ENCODE peak calls at places on chromosome 17, in four cellular contexts. One of them, this sample, is unnamed. For H3K36me3, the result is how much of the 10 kb centered on the place peaks cover.

GRCh38 chr17:1834378-1835149 is 4.8 kb downstream of the RPA1 start:
- DNase-seq in stomach: no peak
- DNase-seq in mucosa of descending colon: no peak
- DNase-seq in prostate gland: no peak
- DNase-seq in this sample: no peak

GRCh38 chr17:68204736-68205135 is 43.1 kb upstream of the AMZ2 start:
- DNase-seq in stomach: no peak
- DNase-seq in mucosa of descending colon: peak
- DNase-seq in prostate gland: no peak
- DNase-seq in this sample: no peak

GRCh38 chr17:58368860-58369213 is 16.8 kb upstream of the SUPT4H1 start:
- DNase-seq in stomach: no peak
- DNase-seq in mucosa of descending colon: no peak
- DNase-seq in prostate gland: no peak
- DNase-seq in this sample: no peak

GRCh38 chr17:2475056-2475455 is 36.6 kb downstream of the METTL16 start:
- DNase-seq in stomach: no peak
- DNase-seq in mucosa of descending colon: no peak
- DNase-seq in prostate gland: no peak
- DNase-seq in this sample: no peak

GRCh38 chr17:82848022-82848592 is 8.3 kb upstream of the ZNF750 start:
- DNase-seq in stomach: peak
- DNase-seq in mucosa of descending colon: peak
- DNase-seq in prostate gland: peak
- DNase-seq in this sample: no peak

GRCh38 chr17:47847341-47848197 is 3.4 kb downstream of the SP6 start:
- DNase-seq in stomach: no peak
- DNase-seq in mucosa of descending colon: no peak
- DNase-seq in prostate gland: no peak
- DNase-seq in this sample: no peak

GRCh38 chr17:8662973-8663372 is 32.4 kb upstream of the MYH10 start:
- DNase-seq in stomach: no peak
- DNase-seq in mucosa of descending colon: no peak
- DNase-seq in prostate gland: no peak
- DNase-seq in this sample: no peak

GRCh38 chr17:47776330-47777197 is 43.5 kb downstream of the TBX21 start:
- DNase-seq in stomach: no peak
- DNase-seq in mucosa of descending colon: no peak
- DNase-seq in prostate gland: no peak
- DNase-seq in this sample: peak

GRCh38 chr17:29622337-29623282 is at the start of gene CORO6:
- DNase-seq in stomach: peak
- DNase-seq in mucosa of descending colon: peak
- DNase-seq in prostate gland: no peak
- DNase-seq in this sample: peak

GRCh38 chr17:13562271-13562800 is 39.4 kb downstream of the HS3ST3A1 start:
- DNase-seq in stomach: no peak
- DNase-seq in mucosa of descending colon: no peak
- DNase-seq in prostate gland: no peak
- DNase-seq in this sample: no peak

GRCh38 chr17:76405607-76405966 is 21.2 kb downstream of the SPHK1 start:
- DNase-seq in stomach: no peak
- DNase-seq in mucosa of descending colon: peak
- DNase-seq in prostate gland: no peak
- DNase-seq in this sample: no peak

GRCh38 chr17:7445011-7445927 is at the start of gene CHRNB1:
- DNase-seq in stomach: peak
- DNase-seq in mucosa of descending colon: peak
- DNase-seq in prostate gland: no peak
- DNase-seq in this sample: peak

GRCh38 chr17:3796110-3796821 is 4.7 kb downstream of the ITGAE start:
- DNase-seq in stomach: peak
- DNase-seq in mucosa of descending colon: peak
- DNase-seq in prostate gland: no peak
- DNase-seq in this sample: no peak

GRCh38 chr17:65855245-65855644 is 293.8 kb upstream of the AXIN2 start:
- DNase-seq in stomach: no peak
- DNase-seq in mucosa of descending colon: no peak
- DNase-seq in prostate gland: no peak
- DNase-seq in this sample: no peak

GRCh38 chr17:15479697-15480096 is 12.3 kb upstream of the CDRT4 start:
- DNase-seq in stomach: no peak
- DNase-seq in mucosa of descending colon: no peak
- DNase-seq in prostate gland: no peak
- DNase-seq in this sample: no peak

DNA sequence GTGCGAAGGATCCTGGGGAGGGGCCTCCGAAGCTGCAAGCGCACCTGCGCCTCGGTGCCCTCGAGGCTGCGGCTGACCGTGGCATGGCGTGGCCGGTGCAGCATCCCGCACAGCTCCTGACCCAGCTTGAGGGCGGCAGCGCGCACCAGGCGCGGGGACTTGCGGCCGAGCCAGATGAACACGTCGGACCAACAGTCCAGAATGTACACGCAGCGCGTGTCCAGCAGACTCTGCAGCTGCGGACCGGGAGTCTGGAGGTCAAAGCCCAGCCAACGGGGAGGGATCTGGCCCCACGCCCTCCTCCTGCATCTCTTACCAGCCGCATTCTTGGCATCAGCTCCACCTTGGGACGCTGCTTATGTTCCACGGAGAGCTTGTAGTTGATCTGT is 10.9 kb downstream of the FLII start:
- DNase-seq in stomach: peak
- DNase-seq in mucosa of descending colon: no peak
- DNase-seq in prostate gland: peak
- DNase-seq in this sample: no peak
- H3K36me3 ChIP-seq in stomach: half or more
- H3K36me3 ChIP-seq in mucosa of descending colon: under half
- H3K36me3 ChIP-seq in prostate gland: under half
- H3K36me3 ChIP-seq in this sample: under half

DNA sequence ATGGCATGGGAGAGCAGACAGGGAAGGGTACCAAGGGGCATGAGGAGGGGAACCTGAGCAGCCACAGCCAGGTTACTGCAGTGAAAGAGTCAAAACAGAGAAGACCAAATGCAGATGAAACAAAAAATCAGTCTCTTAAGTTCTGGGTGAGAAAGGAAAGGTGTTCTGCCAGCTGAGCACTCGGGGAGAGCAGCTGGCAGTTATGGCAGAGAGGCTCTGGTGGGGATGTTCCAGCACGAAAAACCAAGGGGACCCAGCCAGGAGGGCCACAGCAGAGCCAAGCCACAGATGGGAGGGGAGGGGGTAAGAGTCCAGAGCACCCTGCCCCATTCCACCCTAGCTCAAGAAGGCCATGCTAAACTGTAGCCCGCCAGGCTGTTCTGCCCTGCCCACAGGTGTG is 31.7 kb downstream of the STH start:
- DNase-seq in stomach: no peak
- DNase-seq in mucosa of descending colon: no peak
- DNase-seq in prostate gland: no peak
- DNase-seq in this sample: no peak
- H3K36me3 ChIP-seq in stomach: half or more
- H3K36me3 ChIP-seq in mucosa of descending colon: under half
- H3K36me3 ChIP-seq in prostate gland: under half
- H3K36me3 ChIP-seq in this sample: under half

GRCh38 chr17:55723488-55723848 is 804 bp upstream of the TMEM100 start:
- DNase-seq in stomach: no peak
- DNase-seq in mucosa of descending colon: no peak
- DNase-seq in prostate gland: no peak
- DNase-seq in this sample: no peak
- H3K36me3 ChIP-seq in stomach: under half
- H3K36me3 ChIP-seq in mucosa of descending colon: under half
- H3K36me3 ChIP-seq in prostate gland: under half
- H3K36me3 ChIP-seq in this sample: under half

GRCh38 chr17:59702304-59702703 is 4.9 kb downstream of the PTRH2 start:
- DNase-seq in stomach: no peak
- DNase-seq in mucosa of descending colon: no peak
- DNase-seq in prostate gland: no peak
- DNase-seq in this sample: no peak
- H3K36me3 ChIP-seq in stomach: under half
- H3K36me3 ChIP-seq in mucosa of descending colon: under half
- H3K36me3 ChIP-seq in prostate gland: under half
- H3K36me3 ChIP-seq in this sample: under half

DNA sequence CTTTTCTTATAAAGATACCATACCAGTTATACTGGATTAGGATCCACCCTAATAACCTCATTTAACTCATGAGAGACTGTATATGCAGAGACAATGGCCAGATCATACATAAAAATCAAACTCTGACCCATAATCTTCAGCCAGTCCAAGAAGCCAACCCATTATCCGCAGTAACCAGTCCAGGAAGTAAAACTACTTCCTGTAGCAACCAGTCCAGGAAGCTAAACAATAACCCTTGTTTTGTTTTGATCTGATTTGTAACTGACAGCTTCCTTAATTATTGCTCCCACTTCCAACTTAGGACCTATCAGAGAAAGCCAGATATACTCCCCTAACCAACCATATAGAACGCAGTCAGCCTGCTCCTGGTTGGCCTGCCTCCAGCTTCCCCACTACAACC is 19.2 kb upstream of the SSTR2 start:
- DNase-seq in stomach: no peak
- DNase-seq in mucosa of descending colon: no peak
- DNase-seq in prostate gland: no peak
- DNase-seq in this sample: no peak
- H3K36me3 ChIP-seq in stomach: under half
- H3K36me3 ChIP-seq in mucosa of descending colon: under half
- H3K36me3 ChIP-seq in prostate gland: under half
- H3K36me3 ChIP-seq in this sample: under half

GRCh38 chr17:35683588-35683987 is 47.9 kb upstream of the RASL10B start:
- DNase-seq in stomach: no peak
- DNase-seq in mucosa of descending colon: no peak
- DNase-seq in prostate gland: no peak
- DNase-seq in this sample: no peak
- H3K36me3 ChIP-seq in stomach: under half
- H3K36me3 ChIP-seq in mucosa of descending colon: under half
- H3K36me3 ChIP-seq in prostate gland: under half
- H3K36me3 ChIP-seq in this sample: under half